ENCODE peak calls at places on chromosomes 16 and 17, in seven cellular contexts. Z, T, X, E, W, H and R are unnamed samples.

GRCh38 chr17:77378318-77379064 is 237.7 kb downstream of the SEC14L1 start:
- DNase-seq in W (no peak), Z (no peak), H (no peak), T (no peak), X (no peak), E (no peak), R (no peak)

GRCh38 chr17:50588391-50589111 is 28.0 kb downstream of the CACNA1G start:
- DNase-seq in E (no peak), W (no peak), Z (no peak), T (no peak), H (no peak), X (peak), R (no peak)

GRCh38 chr17:63452979-63453551 is 7.0 kb upstream of the CYB561 start:
- DNase-seq in T (no peak), E (no peak), W (no peak), H (no peak), Z (no peak), X (no peak), R (no peak)

GRCh38 chr16:57639172-57639571 is 10.7 kb downstream of the ADGRG1 start:
- DNase-seq in Z (no peak), T (no peak), E (no peak), W (no peak), H (peak), X (peak), R (peak)

GRCh38 chr17:10243905-10244844 is 45.8 kb upstream of the GAS7 start:
- DNase-seq in X (no peak), T (no peak), Z (no peak), H (no peak), E (no peak), W (no peak), R (no peak)

GRCh38 chr17:5431929-5432556 is 6.9 kb downstream of the C1QBP start:
- DNase-seq in E (no peak), X (no peak), H (no peak), W (no peak), T (no peak), Z (no peak), R (no peak)

GRCh38 chr17:80414508-80414802 is 512 bp upstream of the ENDOV start:
- DNase-seq in E (peak), Z (no peak), W (no peak), H (no peak), X (no peak), T (no peak), R (no peak)

GRCh38 chr16:3112058-3112880 is at the start of gene ZNF205:
- DNase-seq in H (peak), X (peak), Z (no peak), W (no peak), E (peak), T (peak), R (peak)

GRCh38 chr17:38333635-38334295 is 10.0 kb downstream of the GPR179 start:
- DNase-seq in T (no peak), W (peak), X (peak), H (no peak), Z (no peak), E (peak), R (peak)

GRCh38 chr17:78127888-78128615 is 503 bp downstream of the TMC6 start:
- DNase-seq in W (no peak), T (no peak), H (peak), E (peak), X (peak), Z (no peak), R (no peak)

GRCh38 chr16:81910366-81910885 is 100.8 kb downstream of the SDR42E1 start:
- DNase-seq in T (no peak), E (no peak), W (no peak), X (no peak), H (no peak), Z (no peak), R (no peak)

GRCh38 chr16:24906901-24907300 is 61.1 kb downstream of the SLC5A11 start:
- DNase-seq in Z (no peak), X (no peak), W (no peak), H (no peak), E (no peak), T (no peak), R (no peak)

GRCh38 chr17:62644487-62645173 is 17.2 kb downstream of the MRC2 start:
- DNase-seq in T (no peak), Z (no peak), X (no peak), W (no peak), H (no peak), E (peak), R (peak)

GRCh38 chr17:50817838-50818237 is 17.5 kb upstream of the WFIKKN2 start:
- DNase-seq in T (peak), W (no peak), Z (no peak), X (no peak), E (no peak), H (no peak), R (no peak)

GRCh38 chr17:73297934-73298861 is 13.6 kb downstream of the CDC42EP4 start:
- DNase-seq in X (no peak), E (no peak), W (no peak), T (no peak), Z (no peak), H (no peak), R (no peak)

GRCh38 chr17:75270218-75270965 is 639 bp downstream of the MIF4GD start:
- DNase-seq in X (peak), H (no peak), Z (no peak), E (peak), W (peak), T (peak), R (peak)

GRCh38 chr16:79286646-79287423 is 313.7 kb downstream of the MAF start:
- DNase-seq in W (peak), E (no peak), T (no peak), X (peak), H (peak), Z (no peak), R (peak)

GRCh38 chr17:44745301-44745700 is 13.5 kb upstream of the ADAM11 start:
- DNase-seq in W (no peak), E (no peak), Z (no peak), T (no peak), H (no peak), X (no peak), R (no peak)

GRCh38 chr16:87447323-87447722 is 45.5 kb downstream of the ZCCHC14 start:
- DNase-seq in T (no peak), E (no peak), X (no peak), W (no peak), Z (no peak), H (no peak), R (no peak)

GRCh38 chr17:40553694-40554534 is 11.4 kb downstream of the CCR7 start:
- DNase-seq in W (no peak), T (no peak), H (peak), Z (no peak), E (no peak), X (peak), R (peak)

GRCh38 chr16:55861288-55861687 is 13.9 kb downstream of the CES5A start:
- DNase-seq in T (no peak), Z (no peak), X (no peak), H (no peak), E (no peak), W (no peak), R (no peak)

GRCh38 chr16:30187971-30188561 is 4.7 kb downstream of the CORO1A start:
- DNase-seq in W (peak), E (no peak), H (no peak), X (no peak), T (no peak), Z (no peak), R (no peak)

GRCh38 chr17:81890447-81891302 is 711 bp downstream of the ALYREF start:
- DNase-seq in Z (no peak), H (no peak), X (no peak), T (peak), E (peak), W (peak), R (no peak)

GRCh38 chr17:6868579-6868978 is 37.0 kb upstream of the TEKT1 start:
- DNase-seq in H (no peak), E (no peak), X (no peak), T (peak), Z (no peak), W (no peak), R (no peak)

GRCh38 chr16:67928561-67929364 is 2.9 kb downstream of the CTRL start:
- DNase-seq in H (peak), T (peak), E (peak), Z (peak), W (peak), X (peak), R (peak)

GRCh38 chr16:48522041-48522440 is 87.9 kb downstream of the N4BP1 start:
- DNase-seq in H (no peak), X (no peak), T (no peak), Z (no peak), W (no peak), E (no peak), R (no peak)

GRCh38 chr17:31629696-31630470 is 229.2 kb downstream of the COPRS start:
- DNase-seq in E (no peak), T (no peak), H (no peak), Z (no peak), W (no peak), X (no peak), R (peak)

GRCh38 chr17:50728881-50729765 is 9.7 kb downstream of the LUC7L3 start:
- DNase-seq in H (no peak), X (no peak), T (no peak), W (no peak), E (no peak), Z (no peak), R (no peak)

GRCh38 chr17:8532021-8532420 is 96.3 kb downstream of the NDEL1 start:
- DNase-seq in E (no peak), T (no peak), W (no peak), X (peak), Z (no peak), H (no peak), R (peak)

GRCh38 chr17:76720211-76720610 is 6.2 kb downstream of the JMJD6 start:
- DNase-seq in X (no peak), Z (no peak), W (no peak), E (no peak), H (no peak), T (no peak), R (no peak)

GRCh38 chr16:56005958-56006357 is 130.8 kb upstream of the CES5A start:
- DNase-seq in W (no peak), Z (no peak), H (no peak), E (no peak), X (no peak), T (no peak), R (no peak)

GRCh38 chr16:64950262-64950661 is 171.6 kb downstream of the CDH11 start:
- DNase-seq in Z (no peak), H (no peak), X (no peak), T (no peak), E (no peak), W (no peak), R (no peak)

GRCh38 chr17:30005709-30006320 is 64.4 kb downstream of the EFCAB5 start:
- DNase-seq in W (no peak), H (no peak), Z (no peak), T (peak), E (no peak), X (no peak), R (no peak)

GRCh38 chr17:80047176-80047575 is 10.7 kb downstream of the CCDC40 start:
- DNase-seq in T (no peak), Z (no peak), E (no peak), W (no peak), X (no peak), H (no peak), R (peak)